ENCODE peak calls at places on chromosome 11, in seven cellular contexts. G is fibroblast of lung; M is right cardiac atrium; W is body of pancreas; K is CD4-positive, alpha-beta memory T cell; Y is tibial nerve; J is adipocyte. P is an unnamed sample. For H3K4me1, the result is how much of the 10 kb centered on the place peaks cover.

GRCh38 chr11:120259988-120260565 is 20.1 kb downstream of the POU2F3 start:
- DNase-seq in J (no peak), G (no peak), K (no peak), W (no peak), Y (no peak), M (no peak), P (no peak)

GRCh38 chr11:833849-834311 is 1.1 kb downstream of the CD151 start:
- DNase-seq in J (peak), M (peak), G (peak), W (no peak), K (no peak), Y (no peak), P (no peak)

GRCh38 chr11:95556342-95557151 is 233.0 kb downstream of the FAM76B start:
- DNase-seq in J (peak), G (peak), K (no peak), W (no peak), Y (no peak), M (no peak), P (no peak)

GRCh38 chr11:112219476-112220232 is 6.6 kb upstream of the PTS start:
- DNase-seq in G (peak), W (peak), Y (peak), M (no peak), K (peak), J (peak), P (peak)

GRCh38 chr11:12222099-12222751 is 111.8 kb downstream of the MICAL2 start:
- DNase-seq in K (no peak), Y (no peak), M (peak), W (no peak), J (no peak), G (peak), P (peak)

GRCh38 chr11:134712228-134713145 is 300.4 kb upstream of the B3GAT1 start:
- DNase-seq in G (no peak), W (no peak), Y (no peak), J (no peak), K (no peak), M (no peak), P (no peak)

GRCh38 chr11:116513894-116514293 is 258.9 kb downstream of the BUD13 start:
- DNase-seq in W (peak), K (no peak), G (peak), Y (no peak), J (no peak), M (no peak), P (peak)

GRCh38 chr11:77725433-77725832 is 87.8 kb upstream of the CLNS1A start:
- DNase-seq in K (no peak), M (no peak), G (no peak), W (no peak), Y (no peak), J (no peak), P (no peak)

GRCh38 chr11:108985611-108986279 is 320.9 kb downstream of the DDX10 start:
- DNase-seq in Y (no peak), G (peak), M (no peak), J (peak), K (no peak), W (no peak), P (no peak)

GRCh38 chr11:65489061-65489705 is 9.7 kb upstream of the MALAT1 start:
- DNase-seq in K (no peak), J (peak), M (peak), G (peak), Y (no peak), W (peak), P (no peak)

GRCh38 chr11:68852628-68853027 is 10.9 kb upstream of the CPT1A start:
- DNase-seq in W (no peak), J (no peak), K (no peak), G (no peak), M (no peak), Y (no peak), P (no peak)

GRCh38 chr11:109037856-109038780 is 373.2 kb downstream of the DDX10 start:
- DNase-seq in Y (no peak), M (no peak), W (no peak), K (no peak), J (peak), G (peak), P (no peak)

GRCh38 chr11:102390667-102391449 is 43.8 kb downstream of the BIRC2 start:
- DNase-seq in J (peak), K (peak), M (peak), G (peak), W (peak), Y (peak), P (peak)

GRCh38 chr11:8168485-8169257 is at the start of gene RIC3:
- DNase-seq in M (peak), W (peak), J (no peak), Y (no peak), K (peak), G (no peak), P (no peak)

GRCh38 chr11:102868359-102868758 is 6.4 kb downstream of the MMP12 start:
- DNase-seq in M (no peak), G (no peak), J (peak), W (no peak), K (no peak), Y (no peak), P (no peak)

GRCh38 chr11:33263549-33263948 is 6.4 kb downstream of the HIPK3 start:
- DNase-seq in G (no peak), K (no peak), M (no peak), Y (no peak), W (no peak), J (peak), P (no peak)
- H3K4me1 ChIP-seq in G (under half), K (half or more), M (under half), Y (half or more), W (half or more), J (half or more), P (under half)

GRCh38 chr11:26330255-26330654 is 1.7 kb upstream of the ANO3 start:
- DNase-seq in J (no peak), Y (no peak), M (no peak), K (no peak), W (no peak), G (no peak), P (no peak)
- H3K4me1 ChIP-seq in J (under half), Y (under half), M (under half), K (under half), W (under half), G (under half), P (under half)

GRCh38 chr11:128718064-128718463 is 24.2 kb downstream of the FLI1 start:
- DNase-seq in Y (no peak), W (no peak), M (no peak), G (no peak), K (no peak), J (no peak), P (no peak)

GRCh38 chr11:128716231-128716630 is 22.4 kb downstream of the FLI1 start:
- DNase-seq in J (no peak), G (peak), K (peak), M (peak), W (no peak), Y (no peak), P (no peak)

GRCh38 chr11:128716661-128717210 is 22.9 kb downstream of the FLI1 start:
- DNase-seq in M (peak), K (peak), J (peak), Y (no peak), W (no peak), G (peak), P (no peak)

GRCh38 chr11:128715691-128716153 is 21.9 kb downstream of the FLI1 start:
- DNase-seq in K (no peak), Y (no peak), M (peak), J (peak), W (no peak), G (peak), P (no peak)

GRCh38 chr11:128717581-128717980 is 23.7 kb downstream of the FLI1 start:
- DNase-seq in J (no peak), K (no peak), M (no peak), G (no peak), Y (no peak), W (no peak), P (no peak)
- H3K4me1 ChIP-seq in J (under half), K (half or more), M (under half), G (under half), Y (half or more), W (under half), P (under half)

GRCh38 chr11:3080733-3081385 is 23.6 kb upstream of the CARS1 start:
- DNase-seq in M (no peak), W (no peak), Y (no peak), J (no peak), G (no peak), K (no peak), P (no peak)

GRCh38 chr11:3077846-3078440 is 20.7 kb upstream of the CARS1 start:
- DNase-seq in K (no peak), M (no peak), J (no peak), W (no peak), G (no peak), Y (no peak), P (peak)

GRCh38 chr11:3080104-3080503 is 22.9 kb upstream of the CARS1 start:
- DNase-seq in G (no peak), K (no peak), J (peak), Y (no peak), M (no peak), W (no peak), P (no peak)

GRCh38 chr11:3074912-3075589 is 17.8 kb upstream of the CARS1 start:
- DNase-seq in J (no peak), K (no peak), G (no peak), W (peak), Y (no peak), M (no peak), P (no peak)

GRCh38 chr11:3077174-3077839 is 20.1 kb upstream of the CARS1 start:
- DNase-seq in M (no peak), K (no peak), Y (no peak), J (no peak), W (no peak), G (no peak), P (peak)
- H3K4me1 ChIP-seq in M (under half), K (under half), Y (under half), J (under half), W (under half), G (under half), P (under half)

DNA sequence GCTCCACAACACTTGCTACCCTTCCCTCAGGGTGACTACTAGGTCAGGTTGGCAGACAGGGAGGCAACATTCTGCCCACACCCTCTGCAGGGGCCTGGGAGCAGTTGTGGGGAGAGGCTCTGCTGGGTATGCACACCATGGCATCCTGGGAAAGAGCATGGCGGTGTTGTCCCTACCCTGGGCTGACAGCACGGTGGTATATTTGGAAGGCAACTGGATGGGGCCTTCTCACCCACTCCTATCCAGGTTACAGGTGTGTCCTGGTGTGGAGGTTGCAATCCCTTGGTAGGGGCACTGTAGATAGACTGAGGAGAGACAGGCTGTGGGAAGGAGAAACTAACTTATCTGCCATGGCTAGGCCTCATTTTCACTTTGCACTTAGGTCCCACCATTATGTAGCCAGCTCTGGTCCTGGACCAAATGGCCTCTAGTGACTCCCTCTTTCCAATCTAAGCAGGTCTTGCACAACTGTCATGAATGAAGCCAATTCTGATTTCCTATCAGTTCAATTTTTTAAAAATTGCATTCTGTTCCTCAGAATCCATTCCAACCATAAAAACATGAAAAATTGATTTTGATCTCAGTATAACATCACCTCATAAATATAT is 54.0 kb upstream of the CD44 start:
- DNase-seq in J (no peak), K (no peak), M (no peak), G (no peak), Y (no peak), W (no peak), P (no peak)
- H3K4me1 ChIP-seq in J (half or more), K (half or more), M (under half), G (under half), Y (under half), W (under half), P (under half)

P was measured in SJCRH30.